ENCODE peak calls at places on chromosome 2, in six cellular contexts. W is endothelial cell, Z is cardiac muscle cell, C is kidney epithelial cell, E is AG04450, Q is mammary epithelial cell. A is an unnamed sample.

GRCh38 chr2:26175716-26176615 is 3.1 kb downstream of the GAREM2 start:
- DNase-seq in C (no peak), Z (no peak), E (no peak), Q (no peak), W (no peak), A (no peak)

GRCh38 chr2:239292531-239292930 is 108.3 kb downstream of the HDAC4 start:
- DNase-seq in Z (no peak), C (no peak), W (no peak), Q (no peak), E (no peak), A (no peak)

GRCh38 chr2:202933958-202934357 is 21.9 kb downstream of the CARF start:
- DNase-seq in Z (no peak), C (no peak), W (no peak), E (no peak), Q (no peak), A (no peak)

GRCh38 chr2:26712486-26713465 is 20.3 kb downstream of the KCNK3 start:
- DNase-seq in W (no peak), E (no peak), Z (no peak), Q (no peak), C (no peak), A (no peak)

GRCh38 chr2:68831688-68832087 is 39.5 kb downstream of the BMP10 start:
- DNase-seq in Z (peak), E (no peak), Q (no peak), W (no peak), C (no peak), A (peak)

GRCh38 chr2:9703085-9703641 is 72.4 kb upstream of the YWHAQ start:
- DNase-seq in Q (peak), W (no peak), C (peak), E (peak), Z (peak), A (peak)

GRCh38 chr2:149018971-149019370 is 19.5 kb upstream of the LYPD6B start:
- DNase-seq in E (no peak), Q (no peak), W (no peak), Z (no peak), C (no peak), A (no peak)

GRCh38 chr2:128236491-128237035 is 82.1 kb downstream of the HS6ST1 start:
- DNase-seq in C (peak), W (no peak), Q (peak), E (peak), Z (peak), A (peak)

GRCh38 chr2:208488668-208489564 is 82.3 kb downstream of the PTH2R start:
- DNase-seq in C (no peak), Z (no peak), Q (no peak), E (no peak), W (no peak), A (no peak)

GRCh38 chr2:72915907-72916742 is 1.2 kb upstream of the EMX1 start:
- DNase-seq in W (peak), Q (peak), E (no peak), C (no peak), Z (peak), A (no peak)

GRCh38 chr2:127932199-127932877 is 46.6 kb upstream of the AMMECR1L start:
- DNase-seq in Q (peak), Z (peak), C (peak), W (no peak), E (no peak), A (peak)

GRCh38 chr2:130836501-130837174 is at the start of gene ARHGEF4:
- DNase-seq in Z (peak), E (no peak), W (peak), Q (peak), C (no peak), A (no peak)

GRCh38 chr2:35347561-35347960 is 1008.0 kb upstream of the CRIM1 start:
- DNase-seq in C (no peak), E (no peak), W (no peak), Q (no peak), Z (no peak), A (no peak)

GRCh38 chr2:20531633-20532262 is 84.9 kb downstream of the RHOB start:
- DNase-seq in W (no peak), C (no peak), Z (no peak), Q (no peak), E (no peak), A (no peak)

GRCh38 chr2:102066554-102066953 is 74.8 kb downstream of the IL1R2 start:
- DNase-seq in W (no peak), C (no peak), Z (no peak), Q (no peak), E (no peak), A (no peak)

GRCh38 chr2:102069311-102069974 is 73.1 kb upstream of the IL1R1 start:
- DNase-seq in Q (no peak), C (no peak), W (no peak), E (no peak), Z (peak), A (no peak)

GRCh38 chr2:102073168-102073724 is 69.3 kb upstream of the IL1R1 start:
- DNase-seq in Z (no peak), W (no peak), C (no peak), E (no peak), Q (no peak), A (no peak)

GRCh38 chr2:102072741-102073140 is 69.8 kb upstream of the IL1R1 start:
- DNase-seq in W (no peak), Z (peak), Q (no peak), C (no peak), E (no peak), A (no peak)

GRCh38 chr2:102070058-102070642 is 72.4 kb upstream of the IL1R1 start:
- DNase-seq in W (no peak), Q (no peak), Z (peak), C (no peak), E (no peak), A (peak)
- TF ChIP-seq CTCF in W (no peak), Q (no peak), Z (peak), C (no peak), E (no peak), A (no peak)

GRCh38 chr2:79578952-79579351 is 66.1 kb downstream of the CTNNA2 start:
- DNase-seq in W (no peak), C (no peak), Z (no peak), Q (no peak), E (no peak), A (no peak)

GRCh38 chr2:79585701-79586428 is 73.0 kb downstream of the CTNNA2 start:
- DNase-seq in Q (no peak), W (no peak), E (no peak), C (peak), Z (no peak), A (peak)

GRCh38 chr2:79576431-79576830 is 63.6 kb downstream of the CTNNA2 start:
- DNase-seq in E (no peak), C (no peak), Z (no peak), Q (no peak), W (no peak), A (no peak)

DNA sequence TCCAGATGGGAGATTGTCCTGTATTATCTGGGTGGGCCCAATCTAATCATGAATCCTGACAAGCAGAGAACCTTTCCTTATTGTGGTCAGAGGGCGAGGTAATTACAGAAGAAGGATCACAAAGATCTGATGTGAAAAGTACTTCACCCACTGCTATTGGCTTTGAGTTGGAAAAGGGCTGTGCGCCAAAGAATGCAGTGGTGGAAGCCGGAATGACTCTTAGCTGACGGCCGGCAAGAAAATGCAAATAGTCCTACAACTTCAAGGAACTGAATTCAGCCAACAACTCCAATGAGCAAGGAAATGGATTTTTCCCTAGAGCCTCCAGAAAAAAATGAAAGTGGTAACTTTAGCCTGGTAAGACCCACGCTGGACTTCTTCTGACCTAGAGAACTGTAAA is 67.3 kb downstream of the CTNNA2 start:
- DNase-seq in Q (no peak), E (no peak), W (no peak), C (no peak), Z (no peak), A (no peak)
- TF ChIP-seq CTCF in Q (no peak), E (no peak), W (no peak), C (no peak), Z (no peak), A (peak)

GRCh38 chr2:205730701-205731271 is 48.5 kb downstream of the NRP2 start:
- DNase-seq in Z (peak), E (no peak), W (no peak), C (no peak), Q (no peak), A (no peak)

GRCh38 chr2:205726506-205726905 is 44.2 kb downstream of the NRP2 start:
- DNase-seq in W (no peak), C (no peak), Z (no peak), Q (no peak), E (no peak), A (no peak)

GRCh38 chr2:205730191-205730590 is 47.9 kb downstream of the NRP2 start:
- DNase-seq in W (no peak), C (no peak), Z (no peak), E (no peak), Q (no peak), A (no peak)

GRCh38 chr2:205725059-205725458 is 42.8 kb downstream of the NRP2 start:
- DNase-seq in Q (no peak), W (no peak), Z (no peak), C (no peak), E (no peak), A (no peak)

DNA sequence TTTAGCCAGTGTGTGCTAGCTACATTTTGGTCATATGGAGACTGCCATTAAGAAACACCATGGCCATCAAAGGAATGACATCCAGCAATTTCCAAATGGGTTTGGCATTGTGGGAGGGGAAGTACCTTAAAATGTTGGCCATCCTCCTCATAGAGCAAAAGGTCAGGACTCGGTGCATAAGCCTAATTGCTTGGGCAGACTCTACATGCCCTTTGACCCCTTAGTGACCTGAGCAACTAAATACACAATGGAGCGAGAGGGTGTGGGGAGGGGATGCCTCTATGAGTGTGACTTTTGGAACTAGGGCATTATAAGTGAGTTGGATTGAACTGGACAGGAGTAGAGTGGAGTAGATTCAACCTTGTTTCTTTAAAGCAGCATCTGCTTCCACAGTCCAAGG is 44.9 kb downstream of the NRP2 start:
- DNase-seq in C (no peak), W (no peak), Z (no peak), Q (no peak), E (no peak), A (no peak)
- TF ChIP-seq CTCF in C (no peak), W (no peak), Z (no peak), Q (no peak), E (no peak), A (no peak)

GRCh38 chr2:3241971-3242746 is 135.5 kb downstream of the EIPR1 start:
- DNase-seq in C (no peak), W (no peak), E (no peak), Z (no peak), Q (no peak), A (no peak)

GRCh38 chr2:3237501-3237889 is 140.1 kb downstream of the EIPR1 start:
- DNase-seq in Z (no peak), E (no peak), W (no peak), C (no peak), Q (no peak), A (no peak)

GRCh38 chr2:3236300-3236699 is 141.3 kb downstream of the EIPR1 start:
- DNase-seq in E (no peak), C (no peak), Z (no peak), W (no peak), Q (peak), A (no peak)

GRCh38 chr2:3242747-3243369 is 134.8 kb downstream of the EIPR1 start:
- DNase-seq in Q (no peak), Z (peak), C (no peak), E (no peak), W (no peak), A (no peak)

DNA sequence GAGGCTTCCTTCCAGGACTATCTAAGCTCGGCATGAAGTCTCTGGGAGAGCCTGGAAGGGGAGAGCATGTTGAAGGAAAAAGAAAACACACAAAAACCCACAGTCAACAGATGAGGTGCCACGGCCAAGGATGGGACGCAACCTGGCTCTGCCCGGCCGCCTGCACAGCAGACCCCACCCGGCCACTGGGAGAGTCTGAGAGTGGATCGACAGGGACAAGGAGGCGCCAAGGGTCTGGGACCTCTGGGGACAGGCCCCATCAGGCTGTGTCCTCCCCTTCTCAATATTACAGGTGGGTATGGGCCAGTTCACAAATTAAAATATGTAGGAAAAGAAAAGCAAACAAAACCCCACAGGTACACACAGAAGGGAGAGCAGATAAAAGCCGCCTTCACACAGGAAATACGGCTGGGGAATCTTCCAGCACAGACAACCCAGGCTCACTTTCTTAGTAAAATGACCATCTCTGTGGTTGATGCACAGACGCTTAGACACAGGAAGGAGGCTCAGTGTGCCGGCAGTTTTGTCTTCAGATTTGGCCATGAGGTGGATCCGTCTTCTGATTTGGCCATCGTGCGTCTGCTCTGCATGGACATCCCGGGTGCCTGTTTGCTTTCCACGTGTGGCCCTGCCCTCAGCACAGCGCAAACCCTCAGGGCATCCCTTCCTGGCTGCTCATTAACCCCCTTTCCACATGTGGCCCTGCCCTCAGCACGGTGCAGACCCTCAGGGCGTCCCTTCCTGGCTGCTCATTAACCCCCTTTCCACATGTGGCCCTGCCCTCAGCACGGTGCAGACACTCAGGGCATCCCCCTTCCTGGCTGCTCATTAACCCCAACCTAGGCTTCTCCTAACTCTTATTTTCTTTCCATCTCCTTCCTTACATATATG is 138.4 kb downstream of the EIPR1 start:
- DNase-seq in W (no peak), Z (no peak), E (no peak), C (no peak), Q (no peak), A (no peak)
- TF ChIP-seq CTCF in W (no peak), Z (no peak), E (no peak), C (no peak), Q (no peak), A (no peak)

DNA sequence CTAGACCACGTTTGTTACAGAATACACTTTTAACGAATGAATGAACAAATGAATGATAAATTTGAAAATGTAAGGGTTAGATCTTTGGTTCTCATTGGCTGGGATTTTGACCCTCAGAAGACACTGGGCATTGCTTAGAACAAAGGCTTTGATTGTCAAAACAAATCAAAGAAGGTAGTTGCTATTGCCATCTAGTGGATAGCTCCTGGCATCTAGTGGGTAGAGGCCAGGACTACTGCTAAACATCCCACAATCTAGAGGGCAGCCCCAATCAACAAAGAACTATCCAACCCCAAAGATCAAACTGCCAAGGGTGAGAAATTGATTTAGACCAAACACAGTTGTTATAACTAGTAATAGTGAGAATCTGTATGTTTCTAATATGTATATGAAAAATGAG is 552.3 kb downstream of the KCNJ3 start:
- DNase-seq in C (no peak), W (no peak), Q (peak), E (no peak), Z (no peak), A (no peak)
- TF ChIP-seq CTCF in C (peak), W (no peak), Q (peak), E (no peak), Z (no peak), A (no peak)

DNA sequence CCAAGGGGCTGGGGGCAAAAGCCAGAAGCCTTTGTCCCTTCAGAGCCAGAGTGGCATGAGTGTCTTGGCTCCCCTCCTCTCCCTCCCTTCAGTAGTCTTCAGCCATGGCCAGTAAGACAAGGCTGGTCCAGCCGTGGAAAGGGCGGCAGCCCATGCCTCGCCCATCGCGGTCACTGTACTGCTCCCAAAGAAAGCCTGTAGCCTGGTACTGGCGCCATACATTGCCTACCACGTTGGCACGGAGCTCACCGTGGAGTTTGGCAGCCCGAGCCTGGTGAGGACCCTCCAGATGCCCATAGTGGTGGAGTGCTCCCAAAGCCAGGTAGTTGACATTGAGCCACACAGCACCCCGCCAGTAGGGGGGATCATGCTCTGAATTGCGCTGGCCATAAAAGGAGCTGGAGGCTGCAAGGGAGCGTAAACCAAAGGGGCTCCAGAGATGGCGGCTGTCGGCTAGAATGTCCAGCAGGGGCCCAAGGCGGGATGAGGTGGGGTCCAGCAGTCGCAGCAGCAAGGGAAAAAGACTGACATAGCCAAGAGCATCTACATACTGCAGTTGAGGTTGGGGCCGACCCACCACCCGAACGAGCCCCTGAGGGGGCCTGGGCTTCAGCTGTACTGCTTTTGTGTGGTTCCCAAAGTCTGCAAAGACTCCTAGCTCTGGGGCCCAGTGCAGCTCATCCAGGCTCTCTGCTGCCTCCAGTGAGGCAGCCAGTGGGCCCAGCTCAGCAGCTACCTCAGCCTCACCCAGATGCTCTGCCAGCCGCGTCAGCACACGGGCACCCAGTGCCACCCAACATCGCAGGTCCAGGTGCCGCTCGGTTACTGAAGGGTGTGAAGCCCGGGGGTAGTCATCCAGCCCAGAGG is 3.2 kb downstream of the WBP1 start:
- DNase-seq in W (peak), C (no peak), Q (no peak), Z (peak), E (no peak), A (no peak)
- TF ChIP-seq CTCF in W (no peak), C (no peak), Q (peak), Z (peak), E (peak), A (peak)

DNA sequence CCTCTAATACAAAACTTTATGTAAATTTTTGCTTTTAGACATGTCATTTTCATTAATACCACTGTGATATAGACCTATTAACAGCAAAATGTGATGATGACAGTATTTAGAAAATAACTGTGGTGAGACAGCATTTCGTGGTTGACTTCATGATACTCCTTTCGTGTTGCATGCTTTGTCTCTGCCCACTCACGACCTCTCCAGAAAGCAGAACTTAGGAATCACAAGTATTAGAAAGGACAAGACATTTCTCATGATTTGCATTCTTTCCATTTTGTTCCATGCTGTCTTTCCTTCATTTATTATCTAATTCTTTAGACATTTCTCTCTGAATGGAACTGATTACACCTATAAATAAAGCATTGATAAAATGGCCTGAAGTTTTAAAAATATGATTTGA is 85.2 kb upstream of the POU3F3 start:
- DNase-seq in Q (no peak), Z (no peak), C (peak), E (no peak), W (no peak), A (no peak)
- TF ChIP-seq CTCF in Q (no peak), Z (no peak), C (no peak), E (no peak), W (no peak), A (no peak)

DNA sequence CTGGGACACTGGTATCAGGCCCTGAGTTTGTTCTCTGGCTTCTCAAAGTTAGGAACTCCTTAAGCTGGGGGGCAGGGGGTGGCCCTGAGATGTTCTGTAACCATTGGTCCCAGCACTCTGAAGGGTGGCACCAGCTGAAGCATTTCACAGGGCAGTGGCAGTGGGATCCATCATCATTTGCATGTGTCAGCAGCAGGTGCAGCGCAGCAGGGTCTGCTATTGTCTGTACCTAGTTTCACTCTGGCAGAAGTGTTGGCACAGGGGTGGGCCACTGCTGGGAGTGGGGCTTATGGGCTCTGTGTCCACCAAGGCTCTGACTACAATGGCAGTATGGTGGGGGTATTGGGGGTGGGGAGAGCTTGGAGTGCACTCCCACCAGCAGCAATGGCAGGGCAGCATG is 460.4 kb upstream of the ZNF804A start:
- DNase-seq in Z (no peak), W (no peak), C (no peak), E (no peak), Q (no peak), A (no peak)
- TF ChIP-seq CTCF in Z (no peak), W (no peak), C (no peak), E (no peak), Q (no peak), A (no peak)